ENCODE peak calls at places on chromosomes 16 and 17, in seven cellular contexts. O is heart left ventricle, M is foreskin fibroblast, H is IMR-90, J is ovary, E is heart right ventricle, B is right atrium auricular region. F is an unnamed sample.

GRCh38 chr17:7650509-7651096 is at the start of gene ATP1B2:
- DNase-seq in O (peak; percentile 71), M (peak; percentile 54), H (no peak), J (peak; percentile 79), E (peak; percentile 76), B (peak; percentile 68), F (no peak)

GRCh38 chr17:81512560-81512983 is at the start of gene ACTG1:
- DNase-seq in O (peak; percentile 95), M (peak; percentile 98), H (peak; percentile 91), J (peak; percentile 95), E (peak; percentile 93), B (peak; percentile 94), F (peak; percentile 95)

GRCh38 chr17:4110152-4110551 is 32.7 kb downstream of the ZZEF1 start:
- DNase-seq in O (no peak), M (peak; percentile 74), H (peak; percentile 79), J (no peak), E (no peak), B (no peak), F (peak; percentile 49)

GRCh38 chr17:2122641-2123302 is 67.9 kb downstream of the HIC1 start:
- DNase-seq in O (peak; percentile 40), M (peak; percentile 35), H (peak; percentile 87), J (peak; percentile 59), E (peak; percentile 63), B (peak; percentile 84), F (peak; percentile 86)

GRCh38 chr17:75684249-75684648 is 17.1 kb downstream of the SAP30BP start:
- DNase-seq in O (no peak), M (peak; percentile 37), H (peak; percentile 42), J (no peak), E (no peak), B (no peak), F (peak; percentile 39)

GRCh38 chr16:85360323-85361277 is 248.3 kb upstream of the CIBAR2 start:
- DNase-seq in O (no peak), M (no peak), H (no peak), J (no peak), E (no peak), B (no peak), F (no peak)

GRCh38 chr17:61400786-61401279 is 1.2 kb downstream of the TBX2 start:
- DNase-seq in O (no peak), M (peak; percentile 52), H (no peak), J (no peak), E (no peak), B (no peak), F (no peak)

GRCh38 chr17:80124351-80124981 is 22.5 kb downstream of the EIF4A3 start:
- DNase-seq in O (no peak), M (peak; percentile 65), H (peak; percentile 64), J (no peak), E (no peak), B (no peak), F (peak; percentile 20)

GRCh38 chr16:20904507-20905079 is 4.0 kb downstream of the LYRM1 start:
- DNase-seq in O (no peak), M (peak; percentile 69), H (peak; percentile 60), J (no peak), E (no peak), B (no peak), F (peak; percentile 86)

GRCh38 chr17:62562656-62563055 is 64.8 kb upstream of the MRC2 start:
- DNase-seq in O (no peak), M (peak; percentile 80), H (peak; percentile 68), J (no peak), E (no peak), B (no peak), F (peak; percentile 75)

GRCh38 chr17:75784473-75785015 is at the start of gene UNK:
- DNase-seq in O (peak; percentile 98), M (peak; percentile 100), H (peak; percentile 100), J (peak; percentile 97), E (peak; percentile 94), B (peak; percentile 99), F (peak; percentile 99)

GRCh38 chr17:3888343-3889171 is 4.3 kb downstream of the CAMKK1 start:
- DNase-seq in O (peak; percentile 84), M (peak; percentile 99), H (peak; percentile 94), J (peak; percentile 93), E (peak; percentile 72), B (peak; percentile 88), F (peak; percentile 95)

GRCh38 chr17:67021196-67021595 is 23.2 kb upstream of the CACNG1 start:
- DNase-seq in O (no peak), M (no peak), H (no peak), J (no peak), E (no peak), B (no peak), F (no peak)

GRCh38 chr16:68737046-68737729 is at the start of gene CDH1:
- DNase-seq in O (no peak), M (no peak), H (no peak), J (peak; percentile 36), E (peak; percentile 17), B (no peak), F (no peak)

GRCh38 chr17:83113792-83114191 is 34.4 kb downstream of the METRNL start:
- DNase-seq in O (no peak), M (no peak), H (no peak), J (no peak), E (no peak), B (no peak), F (no peak)

GRCh38 chr16:89409161-89409711 is 81.1 kb downstream of the ANKRD11 start:
- DNase-seq in O (no peak), M (peak; percentile 41), H (peak; percentile 71), J (no peak), E (no peak), B (no peak), F (no peak)

GRCh38 chr16:15676506-15676905 is 26.5 kb downstream of the NDE1 start:
- DNase-seq in O (no peak), M (no peak), H (no peak), J (no peak), E (no peak), B (no peak), F (no peak)

GRCh38 chr16:68466174-68466573 is 17.9 kb upstream of the SMPD3 start:
- DNase-seq in O (no peak), M (no peak), H (no peak), J (no peak), E (no peak), B (no peak), F (no peak)

GRCh38 chr17:28760987-28761562 is 17.3 kb downstream of the TRAF4 start:
- DNase-seq in O (peak; percentile 50), M (peak; percentile 90), H (peak; percentile 66), J (no peak), E (peak; percentile 54), B (no peak), F (peak; percentile 75)

DNA sequence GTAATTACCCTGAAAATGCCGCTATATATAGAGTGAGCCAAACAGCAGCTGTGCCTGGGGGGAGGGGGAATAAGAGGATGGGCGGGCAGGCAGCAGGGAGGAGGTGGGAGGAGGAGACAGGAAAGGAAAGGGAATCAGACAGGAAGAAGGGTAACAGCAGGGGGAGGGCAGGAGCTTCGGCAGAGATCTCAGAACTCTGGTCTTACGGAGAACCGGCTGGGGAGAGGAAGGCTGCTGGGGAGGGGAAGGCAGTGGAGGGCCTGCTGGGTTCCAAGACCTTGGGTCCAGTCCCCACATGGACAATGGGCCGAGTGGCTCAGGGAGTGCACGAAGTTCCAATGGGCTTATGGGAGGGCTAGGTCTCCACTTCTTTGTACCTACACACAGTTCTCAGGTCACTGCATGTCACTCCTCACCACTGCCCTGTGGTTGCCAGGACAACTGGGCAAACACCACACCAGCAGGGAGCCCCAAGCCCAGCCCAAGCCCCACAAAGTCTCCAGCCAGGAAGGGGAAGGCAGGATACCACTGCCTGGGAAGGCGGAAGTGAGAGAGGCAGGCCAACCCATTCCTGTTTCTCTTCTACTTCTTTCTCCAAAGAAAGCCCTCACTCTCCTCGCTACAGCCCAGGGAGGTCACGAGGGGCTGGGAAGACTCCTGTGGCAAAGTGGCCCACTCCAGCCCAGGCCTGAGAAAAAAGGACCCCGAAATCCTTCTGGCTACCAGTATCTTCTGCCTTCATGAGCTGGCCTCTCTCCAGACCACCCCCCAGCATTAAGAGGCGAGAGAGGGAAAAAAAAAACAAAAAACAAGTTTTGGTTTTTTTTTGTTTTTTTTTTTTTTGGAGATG is 25.3 kb downstream of the G6PC3 start:
- DNase-seq in O (peak; percentile 90), M (peak; percentile 95), H (peak; percentile 93), J (peak; percentile 80), E (peak; percentile 64), B (peak; percentile 73), F (peak; percentile 95)
- TF ChIP-seq CTCF in O (peak; percentile 24), M (peak; percentile 31), H (peak; percentile 39), J (peak; percentile 16), E (no peak), B (no peak), F (peak; percentile 24)

GRCh38 chr17:68200689-68201424 is 47.0 kb upstream of the AMZ2 start:
- DNase-seq in O (peak; percentile 69), M (peak; percentile 82), H (peak; percentile 62), J (peak; percentile 77), E (peak; percentile 82), B (peak; percentile 83), F (peak; percentile 63)
- H3K4me3 ChIP-seq in O (peak overlapping the region; percentile 48), M (peak overlapping the region; percentile 46), H (peak overlapping the region; percentile 11), J (no peak overlapping the region), E (peak overlapping the region; percentile 39), B (peak overlapping the region; percentile 46), F (no peak overlapping the region)

DNA sequence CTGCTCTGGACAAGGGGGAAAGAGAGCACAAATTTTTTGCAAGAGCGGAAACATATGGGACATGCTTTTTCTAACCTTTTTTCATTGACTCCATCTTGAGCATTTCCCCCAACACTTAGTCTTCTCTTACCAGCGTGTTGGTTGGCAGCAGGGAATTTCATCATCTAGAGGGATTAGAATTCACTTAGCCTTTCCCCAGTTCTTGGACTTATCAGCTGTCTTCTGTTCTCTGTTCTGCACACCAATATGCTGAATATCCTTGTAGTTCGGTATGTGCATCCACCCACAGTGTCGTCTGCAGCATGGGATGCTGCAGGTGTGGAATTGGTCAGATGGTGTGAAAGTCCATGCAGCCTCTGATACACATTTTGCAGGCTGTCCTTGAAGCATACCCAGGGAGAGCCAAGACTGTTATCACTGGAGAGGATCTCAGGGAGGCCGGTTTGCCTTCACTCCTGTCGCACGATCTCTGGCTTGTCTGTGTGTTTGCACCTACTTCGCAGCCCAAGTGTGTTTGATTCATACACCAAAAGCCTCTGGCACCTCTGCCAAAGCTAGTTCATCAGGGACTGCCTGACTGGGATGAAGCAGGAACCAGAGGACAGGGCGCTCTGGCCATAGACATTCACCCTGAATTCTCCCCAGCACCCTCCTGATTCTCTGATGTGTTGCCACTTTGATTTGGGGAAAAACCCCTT is 93.3 kb downstream of the SOCS1 start:
- DNase-seq in O (no peak), M (no peak), H (no peak), J (no peak), E (no peak), B (no peak), F (no peak)
- TF ChIP-seq CTCF in O (no peak), M (no peak), H (no peak), J (no peak), E (no peak), B (no peak), F (no peak)

GRCh38 chr17:45370949-45371413 is 54.2 kb upstream of the MAP3K14 start:
- DNase-seq in O (no peak), M (peak; percentile 50), H (peak; percentile 50), J (peak; percentile 8), E (no peak), B (no peak), F (no peak)

GRCh38 chr17:45368661-45369060 is 51.8 kb upstream of the MAP3K14 start:
- DNase-seq in O (no peak), M (peak; percentile 54), H (peak; percentile 92), J (no peak), E (no peak), B (no peak), F (peak; percentile 81)

GRCh38 chr17:45372325-45372869 is 55.6 kb upstream of the MAP3K14 start:
- DNase-seq in O (no peak), M (peak; percentile 39), H (peak; percentile 20), J (peak; percentile 16), E (no peak), B (no peak), F (no peak)

GRCh38 chr17:45374501-45374900 is 57.7 kb upstream of the MAP3K14 start:
- DNase-seq in O (no peak), M (no peak), H (peak; percentile 29), J (no peak), E (no peak), B (no peak), F (no peak)

GRCh38 chr17:45371414-45372324 is 54.8 kb upstream of the MAP3K14 start:
- DNase-seq in O (peak; percentile 81), M (peak; percentile 99), H (peak; percentile 96), J (peak; percentile 80), E (peak; percentile 80), B (peak; percentile 90), F (peak; percentile 98)
- H3K4me3 ChIP-seq in O (peak overlapping the region; percentile 40), M (peak overlapping the region; percentile 25), H (peak overlapping the region; percentile 10), J (no peak overlapping the region), E (peak overlapping the region; percentile 37), B (peak overlapping the region; percentile 28), F (no peak overlapping the region)

F was measured in astrocyte of the spinal cord.